ENCODE peak calls at places on chromosomes 5 and 9, in seven cellular contexts. X, J, P, N, K, D and S are unnamed samples.

GRCh38 chr9:135714242-135715055 is 12.5 kb downstream of the KCNT1 start:
- DNase-seq in D (no peak), J (no peak), K (no peak), P (no peak), X (no peak), N (no peak), S (no peak)

GRCh38 chr5:79811904-79812303 is 122.3 kb downstream of the CMYA5 start:
- DNase-seq in P (no peak), K (no peak), J (no peak), N (no peak), X (no peak), D (no peak), S (no peak)

GRCh38 chr5:109825450-109825849 is 135.7 kb downstream of the MAN2A1 start:
- DNase-seq in J (no peak), K (no peak), D (no peak), P (no peak), X (no peak), N (no peak), S (no peak)

GRCh38 chr5:145847499-145848497 is 12.7 kb upstream of the PRELID2 start:
- DNase-seq in X (no peak), J (no peak), P (peak), N (no peak), D (no peak), K (no peak), S (no peak)

GRCh38 chr9:2281031-2281802 is 266.1 kb downstream of the SMARCA2 start:
- DNase-seq in D (no peak), K (no peak), N (no peak), P (no peak), J (no peak), X (no peak), S (no peak)

GRCh38 chr5:5781335-5781734 is 358.9 kb downstream of the ICE1 start:
- DNase-seq in K (no peak), P (no peak), X (no peak), J (no peak), N (no peak), D (no peak), S (no peak)

GRCh38 chr5:103041071-103041676 is 78.8 kb downstream of the GIN1 start:
- DNase-seq in X (no peak), K (no peak), J (no peak), D (no peak), N (no peak), P (no peak), S (no peak)

GRCh38 chr5:72410896-72411295 is 90.7 kb downstream of the PTCD2 start:
- DNase-seq in K (no peak), P (no peak), D (no peak), X (no peak), J (no peak), N (no peak), S (no peak)

GRCh38 chr9:8863064-8863463 is 1063.5 kb upstream of the DMAC1 start:
- DNase-seq in D (no peak), K (no peak), J (no peak), N (no peak), X (no peak), P (no peak), S (no peak)